ENCODE peak calls at places on chromosome 11, in six cellular contexts. P is HepG2, O is NB4, N is GM12878, E is endothelial cell of umbilical vein, F is A549. D is an unnamed sample.

GRCh38 chr11:38667359-38667758 is 2069.3 kb upstream of the RAG2 start:
- DNase-seq in P (no peak), O (no peak), N (no peak), E (no peak), F (no peak), D (no peak)

GRCh38 chr11:69044111-69045013 is 4.4 kb upstream of the TPCN2 start:
- DNase-seq in P (peak), O (no peak), N (no peak), E (peak), F (peak), D (peak)

GRCh38 chr11:33334627-33335026 is 77.4 kb downstream of the HIPK3 start:
- DNase-seq in P (no peak), O (no peak), N (no peak), E (no peak), F (no peak), D (no peak)

GRCh38 chr11:7516488-7516887 is 2.7 kb downstream of the PPFIBP2 start:
- DNase-seq in P (no peak), O (peak), N (no peak), E (no peak), F (no peak), D (no peak)

GRCh38 chr11:72625746-72626636 is 48.2 kb downstream of the PDE2A start:
- DNase-seq in P (peak), O (no peak), N (no peak), E (peak), F (no peak), D (peak)

GRCh38 chr11:125401746-125402145 is 94.3 kb downstream of the FEZ1 start:
- DNase-seq in P (no peak), O (no peak), N (no peak), E (no peak), F (no peak), D (no peak)

GRCh38 chr11:32610926-32611325 is 27.3 kb downstream of the EIF3M start:
- DNase-seq in P (no peak), O (no peak), N (no peak), E (no peak), F (no peak), D (no peak)

GRCh38 chr11:117986981-117987495 is 844 bp downstream of the IL10RA start:
- DNase-seq in P (no peak), O (peak), N (peak), E (no peak), F (no peak), D (no peak)

GRCh38 chr11:117961896-117962295 is 24.3 kb upstream of the IL10RA start:
- DNase-seq in P (no peak), O (no peak), N (no peak), E (no peak), F (no peak), D (no peak)

GRCh38 chr11:19628018-19628417 is 84.6 kb upstream of the NAV2 start:
- DNase-seq in P (no peak), O (no peak), N (no peak), E (peak), F (no peak), D (no peak)

GRCh38 chr11:133898031-133898769 is 52.9 kb upstream of the SPATA19 start:
- DNase-seq in P (no peak), O (no peak), N (no peak), E (no peak), F (no peak), D (no peak)

GRCh38 chr11:134752964-134753804 is 341.1 kb upstream of the B3GAT1 start:
- DNase-seq in P (no peak), O (no peak), N (no peak), E (no peak), F (no peak), D (no peak)

GRCh38 chr11:65572356-65573043 is at the start of gene FAM89B:
- DNase-seq in P (no peak), O (peak), N (no peak), E (peak), F (peak), D (peak)

GRCh38 chr11:65571420-65571819 is 918 bp upstream of the FAM89B start:
- DNase-seq in P (no peak), O (no peak), N (no peak), E (no peak), F (no peak), D (no peak)

GRCh38 chr11:65569973-65570918 is at the start of gene ZNRD2:
- DNase-seq in P (peak), O (peak), N (peak), E (peak), F (peak), D (peak)

GRCh38 chr11:65573391-65574146 is 1.2 kb downstream of the FAM89B start:
- DNase-seq in P (no peak), O (no peak), N (no peak), E (no peak), F (no peak), D (no peak)

GRCh38 chr11:65571940-65572339 is 398 bp upstream of the FAM89B start:
- DNase-seq in P (no peak), O (peak), N (no peak), E (peak), F (peak), D (no peak)
- TF ChIP-seq MYC in P (no peak), O (no peak), N (no peak), E (no peak), F (no peak), D (no peak)

GRCh38 chr11:28738549-28738948 is 630.4 kb downstream of the METTL15 start:
- DNase-seq in P (no peak), O (no peak), N (no peak), E (peak), F (no peak), D (no peak)

GRCh38 chr11:28739489-28740280 is 631.5 kb downstream of the METTL15 start:
- DNase-seq in P (no peak), O (no peak), N (no peak), E (peak), F (no peak), D (no peak)

GRCh38 chr11:28730889-28731288 is 622.7 kb downstream of the METTL15 start:
- DNase-seq in P (no peak), O (no peak), N (no peak), E (no peak), F (no peak), D (no peak)

GRCh38 chr11:28735511-28735910 is 627.3 kb downstream of the METTL15 start:
- DNase-seq in P (no peak), O (no peak), N (no peak), E (no peak), F (no peak), D (no peak)

DNA sequence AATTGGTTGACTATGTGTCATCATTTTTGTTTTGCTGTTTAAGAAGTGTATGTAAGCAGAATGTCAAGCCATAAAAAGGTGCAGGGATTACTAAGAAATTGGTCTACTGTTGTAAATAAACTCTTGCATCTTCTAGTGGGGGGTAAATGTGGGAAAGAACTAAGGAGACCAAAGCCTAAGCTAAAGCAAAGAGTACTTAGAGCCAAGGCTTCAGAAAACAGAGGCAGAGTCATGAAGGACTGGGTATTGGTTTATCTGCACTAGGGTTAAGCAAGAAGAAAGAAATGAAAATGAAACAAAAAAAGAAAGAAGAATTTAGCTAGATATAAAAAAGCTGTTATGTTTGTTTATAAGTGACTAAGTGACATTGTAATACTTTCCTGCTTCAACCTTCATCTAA is 628.1 kb downstream of the METTL15 start:
- DNase-seq in P (no peak), O (no peak), N (no peak), E (no peak), F (no peak), D (no peak)
- TF ChIP-seq MYC in P (no peak), O (no peak), N (no peak), E (no peak), F (no peak), D (no peak)

GRCh38 chr11:44108260-44108659 is 12.8 kb downstream of the EXT2 start:
- DNase-seq in P (no peak), O (no peak), N (no peak), E (no peak), F (no peak), D (no peak)
- TF ChIP-seq MYC in P (no peak), O (no peak), N (no peak), E (no peak), F (no peak), D (no peak)

GRCh38 chr11:16977136-16978020 is 36.8 kb downstream of the PLEKHA7 start:
- DNase-seq in P (no peak), O (no peak), N (no peak), E (no peak), F (no peak), D (no peak)
- TF ChIP-seq MYC in P (no peak), O (no peak), N (no peak), E (no peak), F (no peak), D (no peak)

GRCh38 chr11:21806508-21806907 is 386.4 kb upstream of the ANO5 start:
- DNase-seq in P (no peak), O (no peak), N (no peak), E (no peak), F (no peak), D (no peak)
- TF ChIP-seq MYC in P (no peak), O (no peak), N (no peak), E (no peak), F (no peak), D (no peak)

GRCh38 chr11:1338201-1339065 is 29.0 kb upstream of the TOLLIP start:
- DNase-seq in P (no peak), O (no peak), N (no peak), E (no peak), F (no peak), D (no peak)
- TF ChIP-seq MYC in P (no peak), O (no peak), N (no peak), E (no peak), F (no peak), D (no peak)

GRCh38 chr11:62148271-62148980 is 24.6 kb downstream of the INCENP start:
- DNase-seq in P (no peak), O (no peak), N (no peak), E (no peak), F (no peak), D (no peak)
- TF ChIP-seq MYC in P (no peak), O (no peak), N (no peak), E (no peak), F (no peak), D (no peak)

D was measured in K562.